ENCODE peak calls at places on chromosome 19, in five cellular contexts. I, B, K, P and D are unnamed samples.

GRCh38 chr19:23884363-23884762 is 30.3 kb upstream of the ZNF726 start:
- DNase-seq in B (no peak), K (no peak), P (no peak), I (no peak), D (no peak)

GRCh38 chr19:17097593-17098126 is 22.1 kb downstream of the MYO9B start:
- DNase-seq in P (peak; percentile 47), I (no peak), K (no peak), B (no peak), D (no peak)

GRCh38 chr19:48480151-48480475 is 10.9 kb downstream of the CYTH2 start:
- DNase-seq in K (peak; percentile 48), I (no peak), B (no peak), P (no peak), D (peak; percentile 32)

GRCh38 chr19:48826606-48827020 is 9.7 kb downstream of the HSD17B14 start:
- DNase-seq in B (no peak), I (no peak), P (no peak), K (no peak), D (no peak)

GRCh38 chr19:16764793-16765433 is 45.3 kb downstream of the NWD1 start:
- DNase-seq in P (no peak), I (no peak), K (no peak), B (no peak), D (no peak)

GRCh38 chr19:800360-801029 is 3.2 kb downstream of the PTBP1 start:
- DNase-seq in I (no peak), B (no peak), K (no peak), P (peak; percentile 57), D (no peak)

GRCh38 chr19:3398114-3398899 is 31.9 kb downstream of the NFIC start:
- DNase-seq in B (no peak), P (no peak), K (no peak), I (no peak), D (no peak)

GRCh38 chr19:7595466-7596133 is at the start of gene CAMSAP3:
- DNase-seq in K (peak; percentile 19), P (peak; percentile 64), B (peak; percentile 81), I (peak; percentile 27), D (peak; percentile 52)

GRCh38 chr19:52343548-52343947 is 7.5 kb downstream of the ZNF610 start:
- DNase-seq in B (no peak), I (no peak), P (peak; percentile 36), K (peak; percentile 52), D (peak; percentile 39)

GRCh38 chr19:5354403-5354802 is 13.8 kb upstream of the PTPRS start:
- DNase-seq in B (no peak), K (no peak), I (no peak), P (no peak), D (peak; percentile 43)

GRCh38 chr19:43780706-43781525 is at the start of gene KCNN4:
- DNase-seq in B (peak; percentile 69), K (peak; percentile 80), P (peak; percentile 73), I (peak; percentile 61), D (peak; percentile 77)

GRCh38 chr19:2187164-2187563 is 23.4 kb downstream of the DOT1L start:
- DNase-seq in P (no peak), I (no peak), K (no peak), B (no peak), D (no peak)

GRCh38 chr19:58498316-58499020 is 13.3 kb downstream of the SLC27A5 start:
- DNase-seq in P (no peak), I (no peak), K (no peak), B (no peak), D (no peak)

GRCh38 chr19:49946415-49946814 is 14.6 kb downstream of the SIGLEC11 start:
- DNase-seq in P (no peak), I (no peak), B (peak; percentile 39), K (no peak), D (no peak)

GRCh38 chr19:35615036-35615435 is 2.5 kb downstream of the HAUS5 start:
- DNase-seq in I (no peak), K (no peak), P (no peak), B (no peak), D (no peak)

GRCh38 chr19:40313229-40313983 is 28.3 kb upstream of the AKT2 start:
- DNase-seq in P (no peak), I (no peak), B (no peak), K (no peak), D (no peak)

GRCh38 chr19:1644070-1644469 is 8.3 kb downstream of the TCF3 start:
- DNase-seq in I (no peak), P (no peak), B (no peak), K (no peak), D (no peak)